ENCODE peak calls at places on chromosomes 12 and 14, in nine cellular contexts. D, K, L, N, E, J, I, R and C are unnamed samples.

GRCh38 chr14:100536141-100536540 is 51.1 kb downstream of the BEGAIN start:
- DNase-seq in D (no peak), K (no peak), L (no peak), N (no peak), E (no peak), J (no peak), I (no peak), R (no peak), C (no peak)

GRCh38 chr14:105324080-105324778 is 9.7 kb downstream of the PACS2 start:
- DNase-seq in D (peak), K (no peak), L (no peak), N (no peak), E (no peak), J (no peak), I (no peak), R (no peak), C (no peak)

GRCh38 chr12:90126125-90126524 is 417.5 kb upstream of the ATP2B1 start:
- DNase-seq in D (no peak), K (no peak), L (no peak), N (no peak), E (no peak), J (peak), I (no peak), R (no peak), C (no peak)

GRCh38 chr14:54814076-54814475 is 88.5 kb downstream of the GCH1 start:
- DNase-seq in D (no peak), K (peak), L (no peak), N (no peak), E (no peak), J (peak), I (no peak), R (no peak), C (peak)

GRCh38 chr14:72516936-72517408 is 376.9 kb downstream of the DPF3 start:
- DNase-seq in D (peak), K (peak), L (peak), N (peak), E (peak), J (peak), I (peak), R (peak), C (peak)

GRCh38 chr14:87457727-87458126 is 535.3 kb downstream of the GALC start:
- DNase-seq in D (no peak), K (no peak), L (no peak), N (no peak), E (no peak), J (no peak), I (no peak), R (no peak), C (no peak)

GRCh38 chr12:29428630-29429029 is 47.7 kb upstream of the ERGIC2 start:
- DNase-seq in D (no peak), K (no peak), L (no peak), N (peak), E (peak), J (peak), I (no peak), R (no peak), C (peak)

GRCh38 chr14:99603471-99603933 is 505 bp downstream of the CCDC85C start:
- DNase-seq in D (no peak), K (peak), L (peak), N (peak), E (peak), J (peak), I (no peak), R (peak), C (peak)

GRCh38 chr12:126163984-126164383 is 1098.7 kb downstream of the AACS start:
- DNase-seq in D (no peak), K (no peak), L (no peak), N (peak), E (no peak), J (no peak), I (peak), R (no peak), C (no peak)

GRCh38 chr12:88184196-88184595 is 42.1 kb downstream of the TMTC3 start:
- DNase-seq in D (no peak), K (no peak), L (no peak), N (no peak), E (no peak), J (no peak), I (no peak), R (no peak), C (no peak)

GRCh38 chr12:79058342-79058741 is 193.8 kb downstream of the SYT1 start:
- DNase-seq in D (no peak), K (no peak), L (no peak), N (no peak), E (peak), J (peak), I (no peak), R (no peak), C (no peak)

GRCh38 chr14:100893228-100893601 is 10.3 kb downstream of the RTL1 start:
- DNase-seq in D (no peak), K (peak), L (no peak), N (no peak), E (no peak), J (no peak), I (no peak), R (no peak), C (no peak)

GRCh38 chr12:29309320-29309902 is 71.6 kb downstream of the ERGIC2 start:
- DNase-seq in D (no peak), K (no peak), L (no peak), N (no peak), E (peak), J (peak), I (no peak), R (no peak), C (no peak)

GRCh38 chr14:73744175-73744867 is 30.1 kb upstream of the PNMA1 start:
- DNase-seq in D (no peak), K (no peak), L (no peak), N (no peak), E (no peak), J (no peak), I (no peak), R (no peak), C (peak)

GRCh38 chr14:105709281-105710118 is 183.1 kb downstream of the TMEM121 start:
- DNase-seq in D (no peak), K (no peak), L (no peak), N (no peak), E (no peak), J (no peak), I (no peak), R (no peak), C (no peak)

GRCh38 chr12:51714666-51715065 is 123.6 kb downstream of the SCN8A start:
- DNase-seq in D (no peak), K (no peak), L (no peak), N (no peak), E (peak), J (no peak), I (no peak), R (no peak), C (no peak)

GRCh38 chr12:6573001-6573400 is 4.9 kb upstream of the NOP2 start:
- DNase-seq in D (no peak), K (no peak), L (no peak), N (no peak), E (no peak), J (no peak), I (no peak), R (no peak), C (no peak)

GRCh38 chr14:103547455-103547940 is 15.0 kb downstream of the BAG5 start:
- DNase-seq in D (no peak), K (no peak), L (no peak), N (no peak), E (no peak), J (no peak), I (no peak), R (no peak), C (no peak)

GRCh38 chr12:44159870-44160269 is 324.0 kb downstream of the TMEM117 start:
- DNase-seq in D (no peak), K (no peak), L (no peak), N (no peak), E (no peak), J (no peak), I (no peak), R (no peak), C (no peak)

GRCh38 chr14:106228541-106229158 is 702.3 kb downstream of the TMEM121 start:
- DNase-seq in D (no peak), K (no peak), L (no peak), N (no peak), E (no peak), J (no peak), I (no peak), R (no peak), C (no peak)

GRCh38 chr12:54933381-54933780 is 51.2 kb downstream of the TESPA1 start:
- DNase-seq in D (no peak), K (no peak), L (no peak), N (no peak), E (peak), J (peak), I (no peak), R (no peak), C (peak)
- H3K4me3 ChIP-seq in D (no peak), K (no peak), L (no peak), N (no peak), E (no peak), J (no peak), I (no peak), R (no peak), C (no peak)

GRCh38 chr12:630656-631632 is 32.3 kb downstream of the NINJ2 start:
- DNase-seq in D (peak), K (peak), L (peak), N (peak), E (no peak), J (no peak), I (peak), R (no peak), C (peak)
- TF ChIP-seq POLR2A in D (no peak), K (no peak), L (no peak), N (peak), E (no peak), J (no peak), I (no peak), R (no peak), C (no peak)

GRCh38 chr12:113936460-113936859 is 29.7 kb downstream of the RBM19 start:
- DNase-seq in D (no peak), K (no peak), L (no peak), N (no peak), E (no peak), J (peak), I (no peak), R (no peak), C (no peak)

GRCh38 chr12:113934946-113935345 is 31.2 kb downstream of the RBM19 start:
- DNase-seq in D (no peak), K (no peak), L (no peak), N (no peak), E (no peak), J (no peak), I (no peak), R (no peak), C (no peak)

GRCh38 chr12:113934060-113934829 is 31.9 kb downstream of the RBM19 start:
- DNase-seq in D (no peak), K (no peak), L (no peak), N (no peak), E (no peak), J (no peak), I (no peak), R (no peak), C (no peak)

GRCh38 chr12:113933201-113933786 is 32.8 kb downstream of the RBM19 start:
- DNase-seq in D (no peak), K (peak), L (peak), N (no peak), E (peak), J (no peak), I (no peak), R (peak), C (no peak)

GRCh38 chr12:113935459-113935858 is 30.7 kb downstream of the RBM19 start:
- DNase-seq in D (no peak), K (no peak), L (no peak), N (no peak), E (no peak), J (no peak), I (no peak), R (no peak), C (no peak)
- H3K4me3 ChIP-seq in D (no peak), K (no peak), L (no peak), N (no peak), E (no peak), J (no peak), I (no peak), R (no peak), C (no peak)

DNA sequence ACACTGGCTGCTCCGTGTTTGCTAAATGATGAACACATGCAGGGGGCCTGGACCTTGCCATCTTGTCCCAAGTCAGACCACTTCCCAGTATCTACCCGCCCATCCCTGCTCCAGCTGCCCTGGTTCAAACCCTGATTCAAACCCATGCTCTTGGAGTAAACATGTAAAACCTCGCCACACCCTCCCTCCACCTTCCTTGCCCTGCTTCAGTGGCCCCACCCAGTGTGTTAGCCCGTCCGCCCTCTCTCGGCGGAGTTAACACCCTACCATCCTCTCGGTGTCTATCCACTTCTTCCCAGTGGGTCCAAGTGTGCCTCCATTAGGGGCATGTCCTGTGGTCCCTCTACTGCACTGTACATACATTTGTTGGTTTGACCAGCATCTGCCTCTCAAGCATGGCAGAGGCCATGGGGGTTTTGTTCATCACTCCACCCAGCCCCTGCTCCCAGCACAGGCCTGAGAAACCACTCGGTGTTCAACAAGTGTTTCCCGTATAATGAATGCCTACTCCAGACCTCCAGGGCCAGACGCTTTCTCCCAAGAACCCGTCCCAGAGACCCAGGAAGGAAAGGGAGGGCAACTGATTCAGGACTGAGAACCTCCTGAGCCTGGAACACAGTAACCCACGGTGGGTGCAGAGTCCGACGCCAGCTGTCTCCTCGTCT is 37.1 kb downstream of the P2RX4 start:
- DNase-seq in D (no peak), K (no peak), L (no peak), N (no peak), E (no peak), J (no peak), I (no peak), R (no peak), C (no peak)
- TF ChIP-seq POLR2A in D (no peak), K (no peak), L (no peak), N (no peak), E (no peak), J (no peak), I (no peak), R (no peak), C (no peak)

DNA sequence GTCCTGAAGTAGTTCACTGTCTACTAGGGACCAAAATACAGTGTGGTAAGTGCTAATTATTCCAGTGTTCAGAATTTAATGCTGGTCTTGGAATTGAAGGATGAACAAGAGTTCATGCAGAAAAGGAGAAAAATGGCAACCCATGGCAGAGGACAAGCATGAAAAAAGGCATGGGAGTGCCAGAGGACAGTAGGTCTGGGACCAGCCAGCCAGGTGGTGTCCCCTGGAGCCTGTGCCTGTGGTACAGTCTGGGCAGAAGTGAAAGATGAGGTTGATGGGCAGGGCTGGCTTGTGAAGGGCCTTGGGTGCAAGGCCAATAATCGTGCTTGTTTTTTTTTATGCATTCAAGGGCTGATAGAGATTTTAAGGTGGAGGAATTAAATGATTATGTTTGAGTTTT is 21.0 kb downstream of the C12orf75 start:
- DNase-seq in D (no peak), K (no peak), L (no peak), N (no peak), E (no peak), J (no peak), I (no peak), R (no peak), C (no peak)
- H3K4me3 ChIP-seq in D (no peak), K (no peak), L (no peak), N (no peak), E (no peak), J (no peak), I (no peak), R (no peak), C (no peak)

GRCh38 chr12:124713436-124714082 is 146.1 kb upstream of the NCOR2 start:
- DNase-seq in D (peak), K (no peak), L (no peak), N (peak), E (peak), J (no peak), I (peak), R (no peak), C (peak)
- TF ChIP-seq POLR2A in D (no peak), K (no peak), L (no peak), N (peak), E (no peak), J (no peak), I (no peak), R (no peak), C (no peak)

GRCh38 chr14:32656609-32657008 is 282.1 kb upstream of the NPAS3 start:
- DNase-seq in D (no peak), K (no peak), L (no peak), N (no peak), E (no peak), J (no peak), I (no peak), R (no peak), C (no peak)
- H3K4me3 ChIP-seq in D (no peak), K (no peak), L (no peak), N (no peak), E (no peak), J (no peak), I (no peak), R (no peak), C (no peak)

DNA sequence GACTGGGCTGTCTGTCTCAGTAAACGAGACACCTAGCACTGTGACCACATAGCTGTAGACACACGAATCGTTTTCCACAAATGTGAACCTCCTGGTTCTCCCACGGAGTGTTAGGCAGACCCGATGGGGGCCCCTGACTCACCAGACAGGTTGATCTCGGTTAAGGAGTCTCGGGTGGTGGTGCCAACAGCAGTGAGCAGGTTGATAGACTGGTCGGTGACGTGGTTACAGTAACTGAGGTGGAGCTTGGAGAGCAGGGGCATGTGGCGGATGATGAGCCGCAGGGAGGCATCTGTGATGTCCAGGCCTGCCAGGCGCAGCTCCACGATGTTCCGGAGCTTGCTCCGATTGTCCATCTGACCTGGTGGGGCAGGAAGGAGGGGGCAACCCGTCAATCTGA is 39.8 kb downstream of the RNF34 start:
- DNase-seq in D (no peak), K (no peak), L (no peak), N (no peak), E (no peak), J (no peak), I (no peak), R (no peak), C (no peak)
- TF ChIP-seq POLR2A in D (no peak), K (no peak), L (no peak), N (no peak), E (no peak), J (no peak), I (no peak), R (no peak), C (no peak)

GRCh38 chr12:58537278-58537677 is 383.0 kb downstream of the LRIG3 start:
- DNase-seq in D (no peak), K (no peak), L (no peak), N (no peak), E (peak), J (no peak), I (no peak), R (no peak), C (no peak)

GRCh38 chr12:58541300-58541690 is 379.0 kb downstream of the LRIG3 start:
- DNase-seq in D (no peak), K (no peak), L (no peak), N (no peak), E (peak), J (no peak), I (no peak), R (no peak), C (no peak)

GRCh38 chr12:58544281-58544680 is 376.0 kb downstream of the LRIG3 start:
- DNase-seq in D (no peak), K (no peak), L (no peak), N (no peak), E (no peak), J (no peak), I (no peak), R (no peak), C (no peak)

GRCh38 chr12:58539295-58539694 is 381.0 kb downstream of the LRIG3 start:
- DNase-seq in D (no peak), K (no peak), L (no peak), N (no peak), E (no peak), J (no peak), I (no peak), R (no peak), C (no peak)

DNA sequence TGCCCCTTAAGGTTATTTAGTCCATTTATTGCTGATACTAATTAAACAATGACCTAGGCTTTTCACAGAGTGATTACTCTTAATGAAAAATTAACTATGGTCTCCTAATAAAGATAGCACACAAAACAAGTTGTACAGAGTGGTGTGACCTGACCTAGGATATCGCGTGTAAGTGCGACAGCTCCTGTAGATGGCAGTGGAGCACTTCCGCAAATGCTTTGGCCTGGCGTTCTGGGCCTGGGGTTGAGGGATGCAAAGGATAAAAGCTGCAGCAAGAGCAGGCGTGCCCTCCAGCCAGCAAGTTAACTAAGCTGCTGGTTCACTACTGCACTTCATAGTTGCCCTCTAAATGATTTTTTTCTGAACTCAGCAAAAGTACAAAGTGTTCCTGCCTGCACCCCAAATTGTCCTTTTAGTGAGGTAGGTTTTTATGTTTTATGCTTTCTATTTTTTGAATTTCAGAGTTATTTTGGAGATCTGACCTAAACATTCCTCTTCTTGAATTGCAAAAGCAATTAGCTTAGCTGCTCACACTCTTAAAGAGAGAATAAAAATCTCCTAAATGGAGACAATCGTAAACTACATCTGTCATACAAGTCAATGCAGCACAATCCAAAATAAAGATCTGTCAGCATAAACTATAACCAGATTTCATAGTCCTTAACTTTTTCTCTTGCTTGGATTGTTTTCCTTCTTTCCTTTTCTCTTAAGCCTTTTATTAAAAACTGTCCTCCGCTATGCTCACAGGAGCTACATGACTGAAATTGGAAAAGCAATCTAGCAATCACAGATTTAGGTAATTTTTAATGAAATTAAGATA is 379.6 kb downstream of the LRIG3 start:
- DNase-seq in D (peak), K (peak), L (peak), N (peak), E (peak), J (peak), I (peak), R (peak), C (peak)
- H3K4me3 ChIP-seq in D (no peak), K (no peak), L (no peak), N (no peak), E (no peak), J (no peak), I (no peak), R (no peak), C (no peak)